ENCODE peak calls at places on chromosomes 6 and 20, in five cellular contexts. K is tibial artery, C is fibroblast of lung, G is HFF-Myc, I is GM23248. U is an unnamed sample.

GRCh38 chr20:36317675-36318074 is 11.5 kb downstream of the DLGAP4 start:
- DNase-seq in K (no peak), C (no peak), G (no peak), I (no peak), U (no peak)

GRCh38 chr20:6185268-6185667 is 62.4 kb upstream of the FERMT1 start:
- DNase-seq in K (no peak), C (no peak), G (no peak), I (no peak), U (no peak)

GRCh38 chr20:10218536-10219451 is at the start of gene SNAP25:
- DNase-seq in K (peak), C (peak), G (no peak), I (peak), U (no peak)

GRCh38 chr6:27503436-27504030 is 30.6 kb upstream of the ZNF184 start:
- DNase-seq in K (peak), C (peak), G (no peak), I (peak), U (no peak)

GRCh38 chr20:54025166-54025835 is 45.1 kb downstream of the BCAS1 start:
- DNase-seq in K (no peak), C (peak), G (no peak), I (peak), U (no peak)

GRCh38 chr6:101011165-101011564 is 130.0 kb upstream of the ASCC3 start:
- DNase-seq in K (no peak), C (no peak), G (no peak), I (no peak), U (no peak)

GRCh38 chr6:168535711-168536110 is 94.7 kb downstream of the SMOC2 start:
- DNase-seq in K (no peak), C (no peak), G (no peak), I (no peak), U (no peak)

GRCh38 chr6:44906761-44907160 is 421.4 kb upstream of the RUNX2 start:
- DNase-seq in K (no peak), C (no peak), G (no peak), I (no peak), U (no peak)

GRCh38 chr6:43773050-43773956 is 3.3 kb downstream of the VEGFA start:
- DNase-seq in K (no peak), C (peak), G (no peak), I (peak), U (no peak)

GRCh38 chr6:156775717-156776116 is 1.5 kb upstream of the ARID1B start:
- DNase-seq in K (no peak), C (no peak), G (no peak), I (peak), U (no peak)

GRCh38 chr6:75283907-75284284 is 696 bp downstream of the TMEM30A start:
- DNase-seq in K (no peak), C (no peak), G (no peak), I (no peak), U (no peak)

GRCh38 chr6:12151433-12151820 is 138.7 kb upstream of the EDN1 start:
- DNase-seq in K (no peak), C (no peak), G (no peak), I (no peak), U (no peak)

DNA sequence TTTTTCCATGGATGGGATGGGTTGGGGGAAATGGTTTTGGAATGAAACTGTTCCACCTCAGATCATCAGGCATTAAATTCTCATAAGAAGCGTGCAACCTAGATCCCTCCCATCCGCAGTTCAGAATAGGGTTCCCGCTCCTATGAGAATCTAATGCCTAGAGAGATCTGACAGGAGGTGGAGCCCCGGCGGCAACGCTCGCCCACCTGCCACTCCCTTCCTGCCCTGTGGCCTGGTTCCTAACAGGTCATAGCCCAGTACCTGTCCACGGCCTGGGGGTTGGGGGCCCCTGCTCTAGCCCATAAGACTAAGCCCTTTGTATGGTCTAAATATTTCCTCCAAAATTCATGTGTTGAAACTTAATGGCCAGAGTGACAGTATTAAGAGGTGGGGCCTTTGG is 92.3 kb upstream of the SALL4 start:
- DNase-seq in K (no peak), C (no peak), G (no peak), I (no peak), U (no peak)
- H3K4me3 ChIP-seq in K (no peak), C (no peak), G (no peak), I (no peak), U (no peak)

GRCh38 chr6:41374618-41375590 is 39.5 kb downstream of the NCR2 start:
- DNase-seq in K (no peak), C (no peak), G (no peak), I (peak), U (no peak)
- H3K4me3 ChIP-seq in K (no peak), C (no peak), G (no peak), I (no peak), U (no peak)

DNA sequence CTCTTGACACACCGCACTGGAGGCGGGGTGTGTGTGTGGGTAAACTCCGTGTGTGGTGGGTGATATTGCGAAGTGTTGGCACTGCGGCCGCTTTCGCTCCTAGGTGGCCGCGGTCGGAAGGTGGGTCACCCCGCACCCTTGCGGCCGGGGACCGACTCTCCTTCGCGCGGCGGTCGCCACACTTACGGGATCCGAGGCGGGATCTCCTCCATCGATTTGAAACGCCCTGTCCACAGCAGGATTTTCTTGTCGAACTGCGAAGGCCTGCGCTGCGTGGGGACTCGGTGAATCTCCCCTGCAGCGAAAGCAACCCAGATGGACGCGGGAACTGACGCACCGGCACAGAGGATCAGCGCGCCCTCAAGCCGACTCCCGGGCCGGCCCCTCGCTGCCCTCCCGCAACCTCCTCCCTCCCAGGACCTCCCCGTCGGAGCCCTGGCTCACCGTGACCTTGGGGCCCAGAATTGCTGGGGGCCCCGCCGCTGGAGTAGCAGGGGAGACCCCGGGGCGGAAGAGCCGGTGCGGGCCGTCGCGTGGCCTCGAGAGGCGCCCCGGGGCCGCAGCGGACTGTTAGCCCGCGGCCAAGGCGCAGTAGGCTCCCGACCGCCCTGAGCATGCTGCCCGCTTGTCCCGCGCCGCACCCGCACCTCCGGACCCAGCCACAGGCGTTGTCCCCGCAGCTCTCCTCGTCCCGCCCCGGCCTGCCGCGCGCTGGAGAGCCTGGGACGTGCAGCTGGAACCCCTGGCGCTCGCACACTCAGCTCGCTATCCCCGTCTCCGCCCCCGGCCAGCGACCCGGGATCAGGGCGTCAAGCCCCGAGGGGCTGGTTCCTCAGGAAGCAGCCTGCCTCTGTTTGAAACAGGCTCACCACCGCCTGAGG is at the start of gene FAM162B:
- DNase-seq in K (no peak), C (peak), G (no peak), I (peak), U (no peak)
- H3K4me3 ChIP-seq in K (peak), C (peak), G (peak), I (peak), U (peak)

GRCh38 chr6:140018588-140018987 is 644.1 kb upstream of the CITED2 start:
- DNase-seq in K (no peak), C (no peak), G (no peak), I (no peak), U (no peak)
- H3K4me3 ChIP-seq in K (no peak), C (no peak), G (no peak), I (no peak), U (no peak)

GRCh38 chr6:22470454-22471368 is 98.7 kb upstream of the HDGFL1 start:
- DNase-seq in K (peak), C (peak), G (peak), I (peak), U (no peak)
- H3K4me3 ChIP-seq in K (peak), C (no peak), G (no peak), I (no peak), U (no peak)

GRCh38 chr20:33781133-33781532 is 30.0 kb upstream of the CHMP4B start:
- DNase-seq in K (no peak), C (no peak), G (no peak), I (no peak), U (no peak)
- H3K4me3 ChIP-seq in K (no peak), C (no peak), G (no peak), I (no peak), U (no peak)

GRCh38 chr6:15907914-15908518 is 220.9 kb upstream of the MYLIP start:
- DNase-seq in K (no peak), C (no peak), G (no peak), I (no peak), U (no peak)
- H3K4me3 ChIP-seq in K (no peak), C (no peak), G (no peak), I (no peak), U (no peak)

GRCh38 chr20:52974155-52974554 is 2.0 kb downstream of the TSHZ2 start:
- DNase-seq in K (no peak), C (no peak), G (no peak), I (peak), U (no peak)
- H3K4me3 ChIP-seq in K (peak), C (no peak), G (no peak), I (peak), U (no peak)

GRCh38 chr6:135281907-135282306 is 100.8 kb downstream of the MYB start:
- DNase-seq in K (no peak), C (no peak), G (no peak), I (no peak), U (no peak)
- H3K4me3 ChIP-seq in K (no peak), C (no peak), G (no peak), I (no peak), U (no peak)

GRCh38 chr20:47262008-47262364 is 94.5 kb downstream of the ZMYND8 start:
- DNase-seq in K (no peak), C (no peak), G (no peak), I (no peak), U (no peak)
- H3K4me3 ChIP-seq in K (no peak), C (no peak), G (no peak), I (no peak), U (no peak)